ENCODE peak calls at places on chromosomes 5 and 9, in nine cellular contexts. V, N, D, O, A, M, W, L and U are unnamed samples.

GRCh38 chr5:148939676-148940075 is 113.3 kb downstream of the ADRB2 start:
- DNase-seq in V (no peak), N (no peak), D (no peak), O (peak; percentile 68), A (peak; percentile 77), M (no peak), W (no peak), L (no peak), U (no peak)

GRCh38 chr5:177595026-177595585 is 3.1 kb downstream of the TMED9 start:
- DNase-seq in V (no peak), N (no peak), D (no peak), O (no peak), A (no peak), M (no peak), W (no peak), L (no peak), U (no peak)

GRCh38 chr9:14501366-14501765 is 187.4 kb upstream of the NFIB start:
- DNase-seq in V (no peak), N (no peak), D (no peak), O (no peak), A (no peak), M (no peak), W (no peak), L (no peak), U (no peak)

GRCh38 chr5:134502259-134502658 is 23.2 kb upstream of the JADE2 start:
- DNase-seq in V (no peak), N (no peak), D (no peak), O (no peak), A (no peak), M (no peak), W (no peak), L (no peak), U (no peak)

GRCh38 chr5:9059920-9060691 is 485.8 kb downstream of the SEMA5A start:
- DNase-seq in V (no peak), N (no peak), D (peak; percentile 49), O (peak; percentile 98), A (peak; percentile 94), M (no peak), W (no peak), L (no peak), U (no peak)

GRCh38 chr9:69471433-69471832 is 146.4 kb downstream of the ENTREP1 start:
- DNase-seq in V (no peak), N (no peak), D (no peak), O (no peak), A (peak; percentile 45), M (no peak), W (no peak), L (no peak), U (no peak)

GRCh38 chr9:75683591-75683990 is 206.9 kb upstream of the PCSK5 start:
- DNase-seq in V (no peak), N (no peak), D (no peak), O (no peak), A (peak; percentile 9), M (no peak), W (no peak), L (no peak), U (no peak)

GRCh38 chr5:107415762-107416161 is 255.0 kb downstream of the EFNA5 start:
- DNase-seq in V (no peak), N (no peak), D (no peak), O (no peak), A (no peak), M (no peak), W (no peak), L (no peak), U (no peak)

GRCh38 chr9:36597412-36598178 is 24.9 kb downstream of the MELK start:
- DNase-seq in V (peak; percentile 9), N (peak; percentile 29), D (peak; percentile 38), O (peak; percentile 71), A (peak; percentile 65), M (no peak), W (peak; percentile 44), L (no peak), U (peak; percentile 23)

GRCh38 chr9:3244963-3245653 is 280.7 kb downstream of the RFX3 start:
- DNase-seq in V (no peak), N (peak; percentile 88), D (no peak), O (no peak), A (no peak), M (no peak), W (peak; percentile 61), L (no peak), U (peak; percentile 4)

GRCh38 chr9:127204771-127205470 is 59.7 kb upstream of the GARNL3 start:
- DNase-seq in V (no peak), N (peak; percentile 78), D (no peak), O (peak; percentile 25), A (no peak), M (peak; percentile 49), W (no peak), L (no peak), U (no peak)

GRCh38 chr5:55636711-55637110 is 75.4 kb downstream of the SLC38A9 start:
- DNase-seq in V (no peak), N (peak; percentile 14), D (no peak), O (peak; percentile 75), A (no peak), M (no peak), W (no peak), L (no peak), U (no peak)

GRCh38 chr9:123645126-123645525 is 284.8 kb downstream of the DENND1A start:
- DNase-seq in V (no peak), N (no peak), D (no peak), O (no peak), A (no peak), M (no peak), W (no peak), L (no peak), U (no peak)

GRCh38 chr5:100900796-100901731 is 2.0 kb downstream of the ST8SIA4 start:
- DNase-seq in V (peak; percentile 48), N (peak; percentile 98), D (peak; percentile 44), O (peak; percentile 49), A (peak; percentile 67), M (peak; percentile 82), W (peak; percentile 90), L (peak; percentile 85), U (no peak)

GRCh38 chr5:28602429-28602828 is 1564.0 kb upstream of the CDH9 start:
- DNase-seq in V (no peak), N (no peak), D (no peak), O (no peak), A (no peak), M (no peak), W (no peak), L (no peak), U (no peak)

GRCh38 chr9:35908484-35909125 is 685 bp upstream of the SPAAR start:
- DNase-seq in V (no peak), N (no peak), D (no peak), O (no peak), A (no peak), M (peak; percentile 64), W (no peak), L (no peak), U (no peak)

GRCh38 chr9:129111143-129111761 is at the start of gene PTPA:
- DNase-seq in V (peak; percentile 96), N (peak; percentile 89), D (peak; percentile 82), O (peak; percentile 88), A (peak; percentile 88), M (peak; percentile 92), W (peak; percentile 67), L (peak; percentile 89), U (peak; percentile 77)

GRCh38 chr9:126734877-126735276 is 70.0 kb upstream of the ZBTB43 start:
- DNase-seq in V (no peak), N (no peak), D (no peak), O (no peak), A (no peak), M (no peak), W (no peak), L (no peak), U (no peak)

GRCh38 chr9:109098221-109098959 is 21.4 kb downstream of the TMEM245 start:
- DNase-seq in V (peak; percentile 47), N (no peak), D (no peak), O (peak; percentile 64), A (peak; percentile 89), M (no peak), W (no peak), L (no peak), U (no peak)

GRCh38 chr5:110817437-110817836 is 78.6 kb downstream of the SLC25A46 start:
- DNase-seq in V (no peak), N (no peak), D (no peak), O (peak; percentile 5), A (peak; percentile 10), M (no peak), W (no peak), L (no peak), U (no peak)

GRCh38 chr9:137365552-137366444 is 57.2 kb downstream of the EXD3 start:
- DNase-seq in V (no peak), N (no peak), D (no peak), O (no peak), A (no peak), M (no peak), W (no peak), L (no peak), U (no peak)

GRCh38 chr9:125260564-125260963 is 1.1 kb upstream of the GAPVD1 start:
- DNase-seq in V (no peak), N (peak; percentile 39), D (no peak), O (no peak), A (peak; percentile 48), M (no peak), W (no peak), L (no peak), U (no peak)

GRCh38 chr5:74254257-74254656 is 386.3 kb downstream of the ENC1 start:
- DNase-seq in V (no peak), N (no peak), D (no peak), O (no peak), A (no peak), M (no peak), W (no peak), L (no peak), U (no peak)

GRCh38 chr5:67248703-67249589 is 52.3 kb upstream of the CD180 start:
- DNase-seq in V (no peak), N (no peak), D (no peak), O (no peak), A (no peak), M (no peak), W (no peak), L (no peak), U (no peak)